ENCODE peak calls at places on chromosomes 3 and 15, in six cellular contexts. Y, M, J, T, A and X are unnamed samples.

GRCh38 chr3:117998071-117998470 is 1036.6 kb downstream of the IGSF11 start:
- DNase-seq in A (no peak), J (no peak), M (no peak), T (no peak), Y (no peak), X (no peak)

GRCh38 chr15:27956285-27956684 is 142.8 kb downstream of the OCA2 start:
- DNase-seq in Y (peak; percentile 24), A (no peak), J (no peak), M (no peak), T (no peak), X (no peak)

GRCh38 chr3:30260747-30261146 is 345.7 kb upstream of the TGFBR2 start:
- DNase-seq in J (no peak), M (no peak), A (no peak), Y (no peak), T (no peak), X (no peak)

GRCh38 chr15:70480196-70480856 is 283.0 kb downstream of the UACA start:
- DNase-seq in T (no peak), M (no peak), J (no peak), A (no peak), Y (no peak), X (no peak)

GRCh38 chr15:73383310-73384185 is 14.8 kb upstream of the HCN4 start:
- DNase-seq in M (no peak), A (no peak), T (no peak), Y (no peak), J (no peak), X (no peak)

GRCh38 chr3:181847276-181847675 is 135.6 kb downstream of the SOX2 start:
- DNase-seq in J (no peak), Y (no peak), T (no peak), A (no peak), M (no peak), X (no peak)

GRCh38 chr3:156693166-156693565 is 18.8 kb downstream of the TIPARP start:
- DNase-seq in M (no peak), T (no peak), J (no peak), Y (no peak), A (peak; percentile 43), X (no peak)

GRCh38 chr3:59559721-59560514 is 510.1 kb upstream of the CFAP20DC start:
- DNase-seq in Y (no peak), A (peak; percentile 98), T (no peak), M (no peak), J (no peak), X (no peak)

GRCh38 chr15:90644526-90644925 is 72.6 kb upstream of the BLM start:
- DNase-seq in Y (no peak), M (no peak), A (no peak), J (no peak), T (no peak), X (peak; percentile 40)

GRCh38 chr3:182133752-182134151 is 422.0 kb downstream of the SOX2 start:
- DNase-seq in J (no peak), A (no peak), T (no peak), Y (no peak), M (no peak), X (no peak)

GRCh38 chr15:98843844-98844243 is 163.7 kb downstream of the PGPEP1L start:
- DNase-seq in A (no peak), J (no peak), Y (no peak), T (no peak), M (no peak), X (no peak)

GRCh38 chr3:159884661-159885402 is 103.8 kb upstream of the IL12A start:
- DNase-seq in M (peak; percentile 69), J (peak; percentile 18), A (no peak), T (no peak), Y (no peak), X (no peak)

GRCh38 chr15:55915876-55916567 is 77.4 kb downstream of the NEDD4 start:
- DNase-seq in M (no peak), J (no peak), T (no peak), A (no peak), Y (no peak), X (no peak)

GRCh38 chr15:34335176-34335575 is 2.4 kb downstream of the SLC12A6 start:
- DNase-seq in M (no peak), J (no peak), Y (no peak), T (no peak), A (no peak), X (no peak)

GRCh38 chr3:129892486-129892856 is 1.0 kb downstream of the TMCC1 start:
- DNase-seq in Y (peak; percentile 19), A (no peak), M (no peak), T (no peak), J (no peak), X (no peak)

GRCh38 chr15:86813892-86814291 is 734.2 kb downstream of the AGBL1 start:
- DNase-seq in M (no peak), Y (no peak), T (no peak), J (no peak), A (no peak), X (no peak)

GRCh38 chr3:43960448-43960840 is 269.7 kb downstream of the ABHD5 start:
- DNase-seq in J (peak; percentile 22), T (no peak), Y (no peak), A (peak; percentile 25), M (no peak), X (no peak)

GRCh38 chr3:67437090-67437489 is 217.3 kb downstream of the SUCLG2 start:
- DNase-seq in T (no peak), J (peak; percentile 8), A (no peak), Y (no peak), M (no peak), X (no peak)

GRCh38 chr15:24878153-24878552 is 76.6 kb upstream of the SNRPN start:
- DNase-seq in Y (peak; percentile 50), M (peak; percentile 29), A (peak; percentile 2), J (no peak), T (no peak), X (no peak)

GRCh38 chr3:157438371-157438735 is 1.7 kb downstream of the PTX3 start:
- DNase-seq in J (no peak), A (no peak), M (peak; percentile 33), T (no peak), Y (peak; percentile 10), X (peak; percentile 25)

GRCh38 chr15:29132110-29132420 is 137.6 kb downstream of the NSMCE3 start:
- DNase-seq in J (no peak), T (no peak), Y (no peak), A (no peak), M (no peak), X (peak; percentile 77)

GRCh38 chr3:119831022-119831421 is 49.1 kb downstream of the NR1I2 start:
- DNase-seq in A (no peak), M (peak; percentile 53), Y (no peak), T (no peak), J (no peak), X (no peak)

GRCh38 chr15:78204351-78205309 is 29.7 kb downstream of the ACSBG1 start:
- DNase-seq in J (no peak), T (peak; percentile 43), M (no peak), A (no peak), Y (peak; percentile 89), X (no peak)

GRCh38 chr3:131716943-131717342 is 214.2 kb upstream of the MRPL3 start:
- DNase-seq in M (no peak), T (no peak), J (no peak), Y (no peak), A (no peak), X (no peak)

GRCh38 chr3:179421500-179421899 is 29.8 kb downstream of the GNB4 start:
- DNase-seq in M (peak; percentile 22), T (peak; percentile 69), A (peak; percentile 22), J (peak; percentile 15), Y (peak; percentile 9), X (no peak)

GRCh38 chr15:62566248-62566647 is 401.2 kb upstream of the C2CD4B start:
- DNase-seq in T (no peak), Y (no peak), J (no peak), A (no peak), M (no peak), X (no peak)

GRCh38 chr15:101554115-101554915 is 64.8 kb upstream of the PCSK6 start:
- DNase-seq in J (no peak), Y (no peak), M (no peak), T (no peak), A (no peak), X (peak; percentile 43)

GRCh38 chr15:55515991-55516776 is 8.2 kb upstream of the DNAAF4 start:
- DNase-seq in J (no peak), M (peak; percentile 31), A (no peak), T (no peak), Y (no peak), X (no peak)

GRCh38 chr3:4292301-4292700 is 10.9 kb upstream of the SETMAR start:
- DNase-seq in M (no peak), T (no peak), A (no peak), J (no peak), Y (no peak), X (no peak)

GRCh38 chr3:107598926-107599754 is 76.4 kb downstream of the BBX start:
- DNase-seq in T (peak; percentile 66), A (peak; percentile 55), M (peak; percentile 48), J (no peak), Y (peak; percentile 40), X (no peak)

GRCh38 chr3:23100106-23100505 is 103.0 kb upstream of the UBE2E2 start:
- DNase-seq in J (no peak), Y (no peak), T (no peak), A (no peak), M (no peak), X (no peak)
- H3K27me3 ChIP-seq in J (no peaks in the 10 kb centered on the region), Y (no peaks in the 10 kb centered on the region), T (no peaks in the 10 kb centered on the region), A (no peaks in the 10 kb centered on the region), M (no peaks in the 10 kb centered on the region), X (no peaks in the 10 kb centered on the region)

GRCh38 chr15:60618206-60618605 is 139.3 kb upstream of the ICE2 start:
- DNase-seq in J (no peak), A (no peak), Y (no peak), T (no peak), M (no peak), X (no peak)
- H3K27me3 ChIP-seq in J (peaks cover 2% of the 10 kb centered on the region), A (peaks cover 9% of the 10 kb centered on the region), Y (no peaks in the 10 kb centered on the region), T (no peaks in the 10 kb centered on the region), M (no peaks in the 10 kb centered on the region), X (no peaks in the 10 kb centered on the region)

DNA sequence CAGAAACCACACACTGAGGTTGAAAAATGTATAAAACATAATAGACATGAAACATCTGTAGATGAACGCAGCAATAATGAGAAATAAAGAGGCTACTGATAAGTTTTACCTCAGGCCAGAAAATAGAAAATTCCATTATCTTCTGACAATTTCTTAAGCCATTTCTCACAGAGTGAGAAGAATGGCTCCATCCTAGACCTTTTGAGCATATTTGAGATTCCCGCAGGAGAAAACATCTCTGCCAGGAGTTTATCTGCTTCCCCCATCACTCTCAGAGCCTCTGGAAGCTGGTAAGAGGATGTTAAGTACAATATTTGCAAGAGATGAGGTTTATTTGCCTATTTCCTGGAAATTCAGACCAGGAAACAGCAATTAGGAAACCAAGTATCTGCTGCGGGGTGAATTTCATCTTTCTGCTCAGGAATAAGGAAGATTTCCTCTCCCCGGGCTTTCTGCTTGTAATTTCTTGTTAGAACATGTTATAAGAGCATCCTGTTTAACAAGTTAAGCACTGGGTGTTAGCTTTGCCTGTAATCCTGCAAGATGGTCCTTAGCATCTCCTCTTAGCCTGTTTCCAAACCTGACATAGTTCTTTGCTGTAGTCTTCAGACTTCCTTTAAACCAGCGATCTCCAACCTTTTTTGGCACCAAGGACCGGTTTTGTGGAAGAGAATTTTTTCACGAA is 54.8 kb downstream of the ATP13A4 start:
- DNase-seq in A (no peak), T (no peak), M (no peak), Y (no peak), J (no peak), X (no peak)
- H3K27me3 ChIP-seq in A (no peaks in the 10 kb centered on the region), T (no peaks in the 10 kb centered on the region), M (no peaks in the 10 kb centered on the region), Y (no peaks in the 10 kb centered on the region), J (no peaks in the 10 kb centered on the region), X (no peaks in the 10 kb centered on the region)

DNA sequence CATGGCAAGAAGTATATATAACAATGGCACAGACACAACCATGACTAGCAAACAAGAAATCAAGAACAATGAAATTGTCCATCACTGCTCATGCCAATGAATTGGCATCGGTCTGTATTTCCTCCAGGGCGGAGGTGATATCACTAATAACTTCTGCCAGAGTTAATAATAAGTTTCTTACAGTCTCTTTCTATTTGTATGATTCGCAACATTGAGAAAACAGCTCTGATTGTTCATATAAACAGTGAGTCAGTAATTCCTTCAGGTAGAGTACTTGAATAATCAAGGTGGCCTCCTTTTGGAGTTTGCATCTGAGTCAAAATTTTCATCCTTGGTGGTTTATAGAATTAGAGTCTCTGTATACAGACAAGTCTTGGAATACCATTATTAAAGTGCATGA is 8.3 kb upstream of the SPICE1 start:
- DNase-seq in Y (no peak), T (no peak), J (no peak), A (no peak), M (no peak), X (no peak)
- H3K27me3 ChIP-seq in Y (no peaks in the 10 kb centered on the region), T (no peaks in the 10 kb centered on the region), J (no peaks in the 10 kb centered on the region), A (peaks cover 3% of the 10 kb centered on the region), M (peaks cover 10% of the 10 kb centered on the region), X (no peaks in the 10 kb centered on the region)